ENCODE peak calls at places on chromosomes 11 and 22, in seven cellular contexts. Y is stomach, X is GM06990, G is testis, A is thoracic aorta, N is H1, B is ovary. W is an unnamed sample.

GRCh38 chr11:112274007-112274783 is 13.5 kb upstream of the PLET1 start:
- DNase-seq in Y (no peak), X (no peak), G (no peak), A (no peak), N (no peak), B (no peak), W (no peak)

GRCh38 chr11:33965032-33965431 is 73.2 kb upstream of the LMO2 start:
- DNase-seq in Y (no peak), X (no peak), G (no peak), A (no peak), N (no peak), B (no peak), W (no peak)

GRCh38 chr11:17713851-17714250 is 5.5 kb upstream of the MYOD1 start:
- DNase-seq in Y (no peak), X (no peak), G (no peak), A (no peak), N (no peak), B (no peak), W (no peak)

GRCh38 chr22:27482414-27482813 is 319.1 kb downstream of the MN1 start:
- DNase-seq in Y (no peak), X (no peak), G (no peak), A (no peak), N (no peak), B (no peak), W (no peak)

GRCh38 chr22:49271369-49271727 is 556.3 kb downstream of the BRD1 start:
- DNase-seq in Y (peak), X (no peak), G (no peak), A (no peak), N (no peak), B (no peak), W (no peak)

GRCh38 chr11:118641463-118642019 is 34.1 kb downstream of the PHLDB1 start:
- DNase-seq in Y (peak), X (no peak), G (no peak), A (no peak), N (no peak), B (no peak), W (peak)

GRCh38 chr11:74279256-74279655 is 32.2 kb downstream of the P4HA3 start:
- DNase-seq in Y (no peak), X (no peak), G (no peak), A (no peak), N (no peak), B (no peak), W (no peak)

GRCh38 chr11:1295086-1295485 is 14.3 kb downstream of the TOLLIP start:
- DNase-seq in Y (no peak), X (no peak), G (no peak), A (no peak), N (no peak), B (no peak), W (no peak)

GRCh38 chr11:35347921-35348331 is 71.4 kb downstream of the SLC1A2 start:
- DNase-seq in Y (no peak), X (no peak), G (no peak), A (no peak), N (no peak), B (no peak), W (no peak)

GRCh38 chr11:71580057-71581003 is 2.3 kb downstream of the KRTAP5-11 start:
- DNase-seq in Y (peak), X (no peak), G (peak), A (no peak), N (peak), B (peak), W (no peak)

GRCh38 chr11:33475999-33476398 is 218.8 kb downstream of the HIPK3 start:
- DNase-seq in Y (peak), X (no peak), G (peak), A (no peak), N (no peak), B (no peak), W (no peak)

GRCh38 chr11:134499990-134500389 is 87.9 kb upstream of the B3GAT1 start:
- DNase-seq in Y (peak), X (no peak), G (no peak), A (no peak), N (no peak), B (no peak), W (no peak)

GRCh38 chr11:94132152-94132558 is 3.5 kb downstream of the PANX1 start:
- DNase-seq in Y (no peak), X (no peak), G (no peak), A (peak), N (no peak), B (peak), W (no peak)

GRCh38 chr11:125164422-125165110 is at the start of gene PKNOX2:
- DNase-seq in Y (peak), X (no peak), G (peak), A (peak), N (no peak), B (peak), W (peak)

GRCh38 chr11:33772300-33772699 is 2.0 kb downstream of the FBXO3 start:
- DNase-seq in Y (no peak), X (no peak), G (no peak), A (no peak), N (no peak), B (no peak), W (no peak)

GRCh38 chr11:103091441-103091809 is 535 bp downstream of the DCUN1D5 start:
- DNase-seq in Y (peak), X (peak), G (peak), A (no peak), N (no peak), B (peak), W (peak)

GRCh38 chr22:36081023-36081431 is 52.4 kb upstream of the RBFOX2 start:
- DNase-seq in Y (no peak), X (no peak), G (no peak), A (no peak), N (no peak), B (no peak), W (no peak)

GRCh38 chr22:46349238-46349637 is 13.7 kb downstream of the TRMU start:
- DNase-seq in Y (no peak), X (no peak), G (no peak), A (no peak), N (no peak), B (no peak), W (no peak)

GRCh38 chr11:38971141-38971540 is 2373.1 kb upstream of the RAG2 start:
- DNase-seq in Y (no peak), X (no peak), G (no peak), A (no peak), N (no peak), B (no peak), W (no peak)

GRCh38 chr22:21945453-21946261 is 7.0 kb downstream of the PPM1F start:
- DNase-seq in Y (no peak), X (no peak), G (no peak), A (no peak), N (no peak), B (no peak), W (no peak)

GRCh38 chr11:68959465-68960298 is 21.1 kb downstream of the MRGPRD start:
- DNase-seq in Y (no peak), X (no peak), G (no peak), A (no peak), N (no peak), B (peak), W (no peak)

GRCh38 chr11:2389344-2390026 is 11.1 kb upstream of the TSSC4 start:
- DNase-seq in Y (no peak), X (no peak), G (no peak), A (no peak), N (no peak), B (no peak), W (no peak)

GRCh38 chr11:100302824-100303223 is 384.3 kb upstream of the ARHGAP42 start:
- DNase-seq in Y (no peak), X (no peak), G (no peak), A (no peak), N (no peak), B (no peak), W (no peak)
- TF ChIP-seq CTCF in Y (no peak), X (no peak), G (no peak), A (no peak), N (no peak), B (no peak), W (no peak)

GRCh38 chr11:64333556-64333955 is 6.4 kb upstream of the CCDC88B start:
- DNase-seq in Y (no peak), X (no peak), G (no peak), A (no peak), N (no peak), B (no peak), W (no peak)

GRCh38 chr11:64330888-64331287 is 9.1 kb upstream of the CCDC88B start:
- DNase-seq in Y (no peak), X (no peak), G (no peak), A (no peak), N (no peak), B (no peak), W (no peak)

GRCh38 chr11:64334764-64335741 is 5.0 kb upstream of the CCDC88B start:
- DNase-seq in Y (peak), X (peak), G (no peak), A (no peak), N (no peak), B (no peak), W (peak)

GRCh38 chr11:64327993-64328392 is 10.1 kb downstream of the PRDX5 start:
- DNase-seq in Y (no peak), X (no peak), G (no peak), A (no peak), N (no peak), B (no peak), W (no peak)

GRCh38 chr11:64331569-64332371 is 8.2 kb upstream of the CCDC88B start:
- DNase-seq in Y (peak), X (peak), G (peak), A (no peak), N (no peak), B (no peak), W (peak)
- TF ChIP-seq CTCF in Y (peak), X (peak), G (peak), A (peak), N (peak), B (no peak), W (peak)

GRCh38 chr11:43937434-43938411 is 4.7 kb upstream of the C11orf96 start:
- DNase-seq in Y (no peak), X (no peak), G (no peak), A (no peak), N (no peak), B (no peak), W (no peak)
- TF ChIP-seq CTCF in Y (no peak), X (no peak), G (no peak), A (no peak), N (no peak), B (no peak), W (no peak)

GRCh38 chr11:65770951-65771567 is 9.7 kb downstream of the AP5B1 start:
- DNase-seq in Y (no peak), X (no peak), G (no peak), A (no peak), N (no peak), B (no peak), W (no peak)
- TF ChIP-seq CTCF in Y (no peak), X (no peak), G (no peak), A (no peak), N (no peak), B (no peak), W (no peak)

DNA sequence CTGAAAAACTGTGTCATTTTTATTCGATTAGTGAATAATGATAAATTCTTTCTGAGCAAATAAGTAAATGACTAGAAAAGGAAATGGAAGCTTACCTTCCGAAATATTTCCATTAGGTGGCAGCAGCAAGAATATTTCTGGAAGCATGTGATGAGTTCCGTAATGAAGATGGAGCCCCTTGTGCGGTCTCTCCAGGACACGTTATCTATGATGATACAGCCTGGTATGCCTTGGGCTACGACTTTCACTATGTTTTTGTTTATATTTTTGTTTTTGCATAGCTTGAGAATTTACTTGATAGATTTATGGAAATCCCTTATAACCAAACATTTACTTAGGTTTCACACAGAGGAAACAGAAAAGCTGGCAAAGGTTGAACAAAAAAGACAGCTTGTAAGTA is 25.7 kb downstream of the CASP5 start:
- DNase-seq in Y (no peak), X (no peak), G (no peak), A (no peak), N (no peak), B (no peak), W (no peak)
- TF ChIP-seq CTCF in Y (no peak), X (no peak), G (no peak), A (no peak), N (no peak), B (no peak), W (no peak)

W was measured in mucosa of descending colon.